ENCODE peak calls at places on chromosomes 7 and 10, in seven cellular contexts. D is neuronal stem cell, Z is tibial nerve, B is GM12891, Q is chondrocyte, M is ELR, I is WTC11. H is an unnamed sample.

GRCh38 chr10:90872648-90873020 is 860 bp downstream of the RPP30 start:
- DNase-seq in D (no peak), Z (no peak), B (no peak), Q (no peak), M (peak; percentile 34), I (no peak), H (no peak)

GRCh38 chr10:1170867-1171180 is 114.6 kb downstream of the WDR37 start:
- DNase-seq in D (no peak), Z (no peak), B (no peak), Q (peak; percentile 71), M (no peak), I (no peak), H (no peak)

GRCh38 chr7:151451626-151452025 is 11.7 kb upstream of the CRYGN start:
- DNase-seq in D (no peak), Z (no peak), B (no peak), Q (peak; percentile 86), M (no peak), I (no peak), H (no peak)

GRCh38 chr7:127792528-127793342 is 140.7 kb downstream of the SND1 start:
- DNase-seq in D (peak; percentile 33), Z (no peak), B (no peak), Q (no peak), M (peak; percentile 32), I (peak; percentile 84), H (peak; percentile 71)

GRCh38 chr10:90417466-90418210 is 440.2 kb downstream of the HTR7 start:
- DNase-seq in D (no peak), Z (no peak), B (no peak), Q (no peak), M (peak; percentile 59), I (no peak), H (no peak)

GRCh38 chr10:103895458-103896186 is 22.4 kb downstream of the STN1 start:
- DNase-seq in D (no peak), Z (no peak), B (no peak), Q (no peak), M (peak; percentile 69), I (no peak), H (no peak)

GRCh38 chr10:77756319-77757232 is 119.0 kb upstream of the KCNMA1 start:
- DNase-seq in D (peak; percentile 27), Z (no peak), B (no peak), Q (no peak), M (peak; percentile 85), I (peak; percentile 83), H (peak; percentile 68)

GRCh38 chr10:111481271-111482073 is 404.6 kb downstream of the ADRA2A start:
- DNase-seq in D (no peak), Z (no peak), B (no peak), Q (no peak), M (no peak), I (no peak), H (no peak)

H was measured in neural progenitor cell.